ENCODE peak calls at places on chromosome 11, in four cellular contexts. One of them, this sample, is unnamed. For H3K4me1, the result is how much of the 10 kb centered on the place peaks cover.

GRCh38 chr11:80505771-80506170 is 1064.9 kb upstream of the TENM4 start:
- DNase-seq in fibroblast of lung: no peak
- DNase-seq in adrenal gland: no peak
- DNase-seq in left ventricle myocardium inferior: no peak
- DNase-seq in this sample: no peak

GRCh38 chr11:9301720-9302119 is 12.7 kb downstream of the TMEM41B start:
- DNase-seq in fibroblast of lung: no peak
- DNase-seq in adrenal gland: no peak
- DNase-seq in left ventricle myocardium inferior: no peak
- DNase-seq in this sample: no peak

GRCh38 chr11:66326261-66327111 is 9.6 kb upstream of the CD248 start:
- DNase-seq in fibroblast of lung: peak
- DNase-seq in adrenal gland: no peak
- DNase-seq in left ventricle myocardium inferior: peak
- DNase-seq in this sample: peak

GRCh38 chr11:7671807-7672206 is 1.5 kb downstream of the CYB5R2 start:
- DNase-seq in fibroblast of lung: no peak
- DNase-seq in adrenal gland: no peak
- DNase-seq in left ventricle myocardium inferior: no peak
- DNase-seq in this sample: no peak

GRCh38 chr11:124278261-124278660 is 22.1 kb downstream of the OR8G5 start:
- DNase-seq in fibroblast of lung: peak
- DNase-seq in adrenal gland: no peak
- DNase-seq in left ventricle myocardium inferior: no peak
- DNase-seq in this sample: no peak

GRCh38 chr11:123640677-123641494 is 13.5 kb downstream of the SCN3B start:
- DNase-seq in fibroblast of lung: peak
- DNase-seq in adrenal gland: no peak
- DNase-seq in left ventricle myocardium inferior: peak
- DNase-seq in this sample: peak

GRCh38 chr11:94028436-94028835 is 7.3 kb downstream of the HEPHL1 start:
- DNase-seq in fibroblast of lung: peak
- DNase-seq in adrenal gland: no peak
- DNase-seq in left ventricle myocardium inferior: no peak
- DNase-seq in this sample: no peak

GRCh38 chr11:108944486-108945178 is 279.8 kb downstream of the DDX10 start:
- DNase-seq in fibroblast of lung: no peak
- DNase-seq in adrenal gland: no peak
- DNase-seq in left ventricle myocardium inferior: no peak
- DNase-seq in this sample: no peak

GRCh38 chr11:65640483-65641207 is 2.7 kb downstream of the SIPA1 start:
- DNase-seq in fibroblast of lung: no peak
- DNase-seq in adrenal gland: peak
- DNase-seq in left ventricle myocardium inferior: peak
- DNase-seq in this sample: no peak

GRCh38 chr11:119832536-119832935 is 103.5 kb upstream of the NECTIN1 start:
- DNase-seq in fibroblast of lung: peak
- DNase-seq in adrenal gland: peak
- DNase-seq in left ventricle myocardium inferior: no peak
- DNase-seq in this sample: no peak

GRCh38 chr11:126465573-126466287 is 110.2 kb downstream of the ST3GAL4 start:
- DNase-seq in fibroblast of lung: no peak
- DNase-seq in adrenal gland: no peak
- DNase-seq in left ventricle myocardium inferior: no peak
- DNase-seq in this sample: no peak

DNA sequence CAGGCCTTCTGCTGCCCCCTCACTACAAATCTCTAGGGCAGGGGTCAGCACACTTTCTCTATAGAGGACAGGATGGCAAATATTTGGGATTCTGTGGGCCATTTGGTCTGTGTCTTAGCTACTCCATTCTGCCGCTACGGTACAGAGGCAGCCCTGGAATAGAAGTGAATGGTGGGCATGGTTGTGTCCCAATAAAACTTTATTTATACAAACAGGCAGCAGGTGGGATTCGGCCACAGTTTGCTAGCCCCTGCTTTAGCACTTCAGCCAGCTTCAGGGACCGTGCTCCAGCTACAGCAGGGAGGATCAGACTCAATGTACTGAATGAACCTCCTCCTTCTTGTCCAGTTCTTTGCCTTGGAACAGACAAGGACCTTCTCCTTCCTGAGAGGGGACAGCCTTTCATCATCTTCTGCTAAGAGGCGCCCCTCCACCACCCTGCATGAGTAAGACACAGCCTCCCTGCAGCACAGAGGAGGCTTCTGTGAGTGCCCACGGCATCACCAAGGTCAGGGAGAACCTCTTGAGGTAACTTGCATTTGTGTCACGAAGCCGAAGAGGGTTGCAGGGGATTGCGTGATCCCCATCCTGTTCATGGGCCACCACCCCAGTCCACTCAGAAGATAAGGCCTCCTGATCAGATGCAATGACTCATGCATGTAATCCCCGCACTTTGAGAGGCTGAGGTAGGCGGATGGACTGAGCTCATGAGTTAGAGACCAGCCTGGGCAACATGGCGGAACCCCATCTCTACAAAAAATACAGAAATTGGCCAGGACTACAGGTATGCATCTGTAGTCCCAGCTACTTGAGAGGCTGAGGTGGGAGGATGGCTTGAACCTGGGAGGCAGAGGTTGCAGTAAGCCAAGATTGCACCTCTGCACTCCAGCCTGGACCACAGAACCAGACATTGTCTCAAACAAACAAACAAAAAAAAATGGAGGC is 4.6 kb downstream of the C11orf24 start:
- DNase-seq in fibroblast of lung: no peak
- DNase-seq in adrenal gland: no peak
- DNase-seq in left ventricle myocardium inferior: no peak
- DNase-seq in this sample: no peak
- H3K4me3 ChIP-seq in fibroblast of lung: no peak
- H3K4me3 ChIP-seq in adrenal gland: no peak
- H3K4me3 ChIP-seq in left ventricle myocardium inferior: no peak
- H3K4me3 ChIP-seq in this sample: no peak

GRCh38 chr11:20059587-20060021 is 100.7 kb downstream of the DBX1 start:
- DNase-seq in fibroblast of lung: no peak
- DNase-seq in adrenal gland: no peak
- DNase-seq in left ventricle myocardium inferior: no peak
- DNase-seq in this sample: no peak
- H3K27ac ChIP-seq in fibroblast of lung: no peak
- H3K27ac ChIP-seq in adrenal gland: no peak
- H3K27ac ChIP-seq in left ventricle myocardium inferior: peak
- H3K27ac ChIP-seq in this sample: no peak

GRCh38 chr11:2775083-2775625 is 75.4 kb upstream of the KCNQ1OT1 start:
- DNase-seq in fibroblast of lung: no peak
- DNase-seq in adrenal gland: peak
- DNase-seq in left ventricle myocardium inferior: no peak
- DNase-seq in this sample: no peak
- H3K4me1 ChIP-seq in fibroblast of lung: under half
- H3K4me1 ChIP-seq in adrenal gland: under half
- H3K4me1 ChIP-seq in left ventricle myocardium inferior: under half
- H3K4me1 ChIP-seq in this sample: under half

DNA sequence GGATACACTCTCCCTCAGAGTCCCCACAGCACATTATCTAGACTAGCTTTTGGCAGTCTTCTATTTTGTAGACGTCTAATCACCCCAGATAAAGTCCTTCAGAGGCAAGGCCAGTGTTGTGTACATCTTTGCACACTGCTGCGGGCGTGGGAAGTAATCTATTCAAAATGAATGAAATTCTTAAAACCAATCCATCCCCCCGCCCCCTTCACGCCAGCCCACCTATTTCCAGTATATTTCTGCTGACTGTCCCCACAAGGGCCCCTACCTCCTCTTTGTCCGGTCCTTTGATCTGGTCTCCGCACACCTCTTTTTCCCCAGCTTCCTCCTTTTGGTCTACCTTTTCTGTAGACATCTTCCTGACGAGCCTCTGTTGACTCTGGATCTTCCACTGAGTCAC is 383 bp downstream of the BSCL2 start:
- DNase-seq in fibroblast of lung: no peak
- DNase-seq in adrenal gland: no peak
- DNase-seq in left ventricle myocardium inferior: no peak
- DNase-seq in this sample: no peak
- H3K4me3 ChIP-seq in fibroblast of lung: no peak
- H3K4me3 ChIP-seq in adrenal gland: no peak
- H3K4me3 ChIP-seq in left ventricle myocardium inferior: peak
- H3K4me3 ChIP-seq in this sample: peak

DNA sequence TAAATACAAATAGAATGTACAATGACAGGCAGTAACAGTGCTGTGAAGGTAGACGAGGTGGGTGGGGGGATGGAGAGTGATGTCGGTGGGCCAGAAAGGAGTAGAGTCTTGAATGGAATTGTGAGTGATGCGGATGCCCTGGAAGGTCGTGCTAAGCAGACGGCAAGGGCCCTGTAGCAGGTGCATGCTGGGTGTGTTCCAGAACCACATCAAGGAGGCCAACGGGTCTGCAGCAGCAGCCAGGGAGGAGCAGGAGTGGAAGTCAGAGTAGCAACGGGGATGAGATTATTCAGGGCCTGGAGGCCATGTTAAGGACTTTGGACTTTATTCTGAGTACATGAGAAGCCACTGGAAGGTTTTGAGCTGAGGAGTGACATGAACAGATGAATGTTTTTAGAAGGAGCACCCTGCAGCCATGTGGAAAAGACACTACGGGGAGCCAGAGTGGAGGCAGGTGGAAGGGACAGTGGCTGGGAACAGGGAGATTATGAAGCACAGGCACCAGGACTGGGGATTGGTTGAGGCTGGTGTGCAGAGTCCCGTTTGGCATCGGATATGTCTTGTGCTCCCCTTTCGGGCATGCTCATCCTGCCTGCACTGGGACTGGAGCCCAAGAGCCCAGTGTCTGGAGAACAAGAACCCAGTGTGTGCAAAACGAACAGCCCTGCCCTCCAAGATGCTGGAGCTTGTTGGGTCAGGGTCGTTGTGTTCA is 74.1 kb downstream of the COMMD9 start:
- DNase-seq in fibroblast of lung: no peak
- DNase-seq in adrenal gland: no peak
- DNase-seq in left ventricle myocardium inferior: no peak
- DNase-seq in this sample: no peak
- H3K27ac ChIP-seq in fibroblast of lung: no peak
- H3K27ac ChIP-seq in adrenal gland: no peak
- H3K27ac ChIP-seq in left ventricle myocardium inferior: no peak
- H3K27ac ChIP-seq in this sample: no peak

GRCh38 chr11:1483445-1483961 is 3.1 kb downstream of the MOB2 start:
- DNase-seq in fibroblast of lung: no peak
- DNase-seq in adrenal gland: no peak
- DNase-seq in left ventricle myocardium inferior: peak
- DNase-seq in this sample: peak
- H3K4me1 ChIP-seq in fibroblast of lung: under half
- H3K4me1 ChIP-seq in adrenal gland: under half
- H3K4me1 ChIP-seq in left ventricle myocardium inferior: half or more
- H3K4me1 ChIP-seq in this sample: under half